ENCODE peak calls at places on chromosome 9, in nine cellular contexts. Q is T-cell; T is AG20443; A is T-helper 2 cell; E is coronary artery; C is NCI-H510A; P is activated CD4-positive, alpha-beta T cell treated with anti-CD3 and anti-CD28 coated beads, Interleukin-2, amount 10 ng/mL, durations not matched to agents 7 days and 5 days; S is EL; N is IMR-90. W is an unnamed sample.

GRCh38 chr9:89278997-89279739 is 31.8 kb upstream of the CKS2 start:
- DNase-seq in Q (no peak), T (peak), A (no peak), E (no peak), C (no peak), P (peak), S (peak), N (peak), W (peak)

GRCh38 chr9:126563556-126563955 is 50.2 kb upstream of the LMX1B start:
- DNase-seq in Q (no peak), T (peak), A (no peak), E (no peak), C (no peak), P (no peak), S (no peak), N (no peak), W (peak)

GRCh38 chr9:134168731-134169130 is 4.4 kb upstream of the RNU6ATAC start:
- DNase-seq in Q (no peak), T (no peak), A (no peak), E (no peak), C (no peak), P (no peak), S (no peak), N (no peak), W (no peak)

GRCh38 chr9:78074385-78075291 is 43.0 kb upstream of the GNAQ start:
- DNase-seq in Q (no peak), T (no peak), A (no peak), E (no peak), C (no peak), P (peak), S (peak), N (no peak), W (peak)

GRCh38 chr9:124629600-124629999 is 122.4 kb upstream of the NR5A1 start:
- DNase-seq in Q (no peak), T (peak), A (no peak), E (no peak), C (no peak), P (no peak), S (peak), N (peak), W (peak)

GRCh38 chr9:89498845-89499480 is 1.1 kb upstream of the SEMA4D start:
- DNase-seq in Q (peak), T (no peak), A (peak), E (no peak), C (no peak), P (peak), S (no peak), N (no peak), W (no peak)

GRCh38 chr9:22111871-22112247 is 102.8 kb upstream of the CDKN2B start:
- DNase-seq in Q (no peak), T (peak), A (no peak), E (no peak), C (no peak), P (no peak), S (peak), N (peak), W (peak)

GRCh38 chr9:106596984-106597383 is 266.0 kb upstream of the ZNF462 start:
- DNase-seq in Q (no peak), T (no peak), A (no peak), E (no peak), C (no peak), P (no peak), S (no peak), N (no peak), W (no peak)

GRCh38 chr9:87223397-87224246 is 274.0 kb upstream of the DAPK1 start:
- DNase-seq in Q (no peak), T (peak), A (no peak), E (no peak), C (no peak), P (no peak), S (peak), N (peak), W (peak)

GRCh38 chr9:76395381-76395780 is 1.2 kb upstream of the RFK start:
- DNase-seq in Q (no peak), T (no peak), A (no peak), E (no peak), C (no peak), P (no peak), S (no peak), N (no peak), W (no peak)

GRCh38 chr9:5481744-5482027 is 28.6 kb upstream of the PDCD1LG2 start:
- DNase-seq in Q (no peak), T (no peak), A (no peak), E (no peak), C (no peak), P (no peak), S (no peak), N (no peak), W (no peak)

GRCh38 chr9:79946718-79947117 is 375.0 kb downstream of the TLE4 start:
- DNase-seq in Q (no peak), T (no peak), A (no peak), E (no peak), C (no peak), P (no peak), S (no peak), N (peak), W (no peak)

GRCh38 chr9:134381262-134381661 is 55.0 kb downstream of the RXRA start:
- DNase-seq in Q (no peak), T (no peak), A (no peak), E (no peak), C (no peak), P (no peak), S (no peak), N (no peak), W (no peak)

GRCh38 chr9:99127372-99128132 is 22.6 kb downstream of the TGFBR1 start:
- DNase-seq in Q (no peak), T (peak), A (no peak), E (no peak), C (no peak), P (no peak), S (peak), N (peak), W (peak)

GRCh38 chr9:15617782-15618181 is 64.9 kb downstream of the CCDC171 start:
- DNase-seq in Q (no peak), T (no peak), A (no peak), E (no peak), C (no peak), P (no peak), S (no peak), N (no peak), W (no peak)

GRCh38 chr9:14372437-14373318 is 58.7 kb upstream of the NFIB start:
- DNase-seq in Q (no peak), T (peak), A (no peak), E (no peak), C (no peak), P (no peak), S (peak), N (peak), W (peak)

GRCh38 chr9:85984457-85984856 is 43.5 kb downstream of the NAA35 start:
- DNase-seq in Q (no peak), T (no peak), A (no peak), E (no peak), C (no peak), P (no peak), S (no peak), N (no peak), W (no peak)

GRCh38 chr9:91073049-91073810 is 271.6 kb downstream of the SYK start:
- DNase-seq in Q (no peak), T (no peak), A (no peak), E (peak), C (no peak), P (no peak), S (no peak), N (no peak), W (no peak)

GRCh38 chr9:117000834-117001233 is 313.7 kb downstream of the TRIM32 start:
- DNase-seq in Q (no peak), T (no peak), A (no peak), E (no peak), C (no peak), P (no peak), S (no peak), N (no peak), W (no peak)

GRCh38 chr9:88258587-88258986 is 120.3 kb upstream of the SPATA31C2 start:
- DNase-seq in Q (no peak), T (peak), A (no peak), E (no peak), C (no peak), P (no peak), S (no peak), N (no peak), W (peak)

GRCh38 chr9:98255064-98255577 is 328 bp downstream of the TBC1D2 start:
- DNase-seq in Q (peak), T (no peak), A (no peak), E (no peak), C (no peak), P (no peak), S (peak), N (peak), W (no peak)

GRCh38 chr9:89052470-89053097 is 61.3 kb downstream of the S1PR3 start:
- DNase-seq in Q (no peak), T (no peak), A (no peak), E (no peak), C (no peak), P (no peak), S (no peak), N (no peak), W (no peak)

GRCh38 chr9:32603914-32604852 is 31.2 kb upstream of the NDUFB6 start:
- DNase-seq in Q (no peak), T (no peak), A (no peak), E (no peak), C (no peak), P (no peak), S (no peak), N (no peak), W (peak)

GRCh38 chr9:122394265-122395242 is 23.7 kb downstream of the PTGS1 start:
- DNase-seq in Q (no peak), T (peak), A (no peak), E (no peak), C (no peak), P (no peak), S (peak), N (peak), W (peak)

GRCh38 chr9:6051511-6051950 is 36.1 kb upstream of the RANBP6 start:
- DNase-seq in Q (no peak), T (no peak), A (no peak), E (no peak), C (no peak), P (no peak), S (no peak), N (no peak), W (no peak)

GRCh38 chr9:92658176-92658575 is 11.8 kb downstream of the IPPK start:
- DNase-seq in Q (no peak), T (no peak), A (no peak), E (no peak), C (no peak), P (no peak), S (no peak), N (no peak), W (no peak)

GRCh38 chr9:137275937-137276756 is 1.4 kb upstream of the TOR4A start:
- DNase-seq in Q (no peak), T (no peak), A (no peak), E (no peak), C (no peak), P (no peak), S (no peak), N (no peak), W (no peak)

GRCh38 chr9:10479172-10479571 is 133.6 kb downstream of the PTPRD start:
- DNase-seq in Q (no peak), T (no peak), A (no peak), E (no peak), C (no peak), P (no peak), S (no peak), N (no peak), W (peak)